ENCODE peak calls at places on chromosomes 7 and 10, in eight cellular contexts. I is Kasumi-1, Y is amniotic stem cell, S is ureter, U is NT2/D1, M is NCI-H1105 treated with DMSO at 0.1 percent for 48 hours, C is SJSA1, Z is AG10803. X is an unnamed sample.

GRCh38 chr10:110304394-110304779 is 333 bp downstream of the SMNDC1 start:
- DNase-seq in I (no peak), Y (no peak), S (no peak), U (peak), M (no peak), C (peak), Z (peak), X (no peak)

GRCh38 chr10:74600170-74600569 is 226.2 kb upstream of the KAT6B start:
- DNase-seq in I (no peak), Y (no peak), S (no peak), U (no peak), M (no peak), C (no peak), Z (no peak), X (no peak)

GRCh38 chr7:97025130-97025499 is 484 bp upstream of the DLX5 start:
- DNase-seq in I (no peak), Y (no peak), S (no peak), U (no peak), M (peak), C (no peak), Z (no peak), X (no peak)

GRCh38 chr10:84608126-84608525 is 279.7 kb downstream of the CCSER2 start:
- DNase-seq in I (no peak), Y (no peak), S (no peak), U (no peak), M (no peak), C (no peak), Z (no peak), X (no peak)

GRCh38 chr7:17289074-17289665 is 9.3 kb upstream of the AHR start:
- DNase-seq in I (no peak), Y (no peak), S (peak), U (no peak), M (peak), C (no peak), Z (no peak), X (no peak)

GRCh38 chr7:47225387-47226170 is 356.3 kb downstream of the TNS3 start:
- DNase-seq in I (no peak), Y (no peak), S (no peak), U (no peak), M (no peak), C (no peak), Z (peak), X (no peak)

GRCh38 chr10:60828489-60828852 is 50.2 kb downstream of the CDK1 start:
- DNase-seq in I (no peak), Y (no peak), S (no peak), U (no peak), M (no peak), C (no peak), Z (no peak), X (peak)

GRCh38 chr10:71473671-71474599 is 77.2 kb downstream of the CDH23 start:
- DNase-seq in I (no peak), Y (no peak), S (no peak), U (no peak), M (no peak), C (no peak), Z (no peak), X (no peak)

GRCh38 chr7:133591704-133592340 is 338.9 kb downstream of the EXOC4 start:
- DNase-seq in I (no peak), Y (no peak), S (no peak), U (no peak), M (no peak), C (no peak), Z (no peak), X (no peak)

GRCh38 chr7:106952658-106953231 is 87.7 kb downstream of the PIK3CG start:
- DNase-seq in I (peak), Y (no peak), S (no peak), U (no peak), M (no peak), C (no peak), Z (no peak), X (no peak)

GRCh38 chr10:97180367-97180763 is 5.4 kb downstream of the SLIT1 start:
- DNase-seq in I (no peak), Y (no peak), S (no peak), U (no peak), M (no peak), C (no peak), Z (no peak), X (no peak)

GRCh38 chr7:75813084-75813483 is 522 bp downstream of the CCL24 start:
- DNase-seq in I (no peak), Y (no peak), S (no peak), U (no peak), M (no peak), C (no peak), Z (peak), X (no peak)

GRCh38 chr10:26455567-26456315 is 17.6 kb downstream of the APBB1IP start:
- DNase-seq in I (peak), Y (no peak), S (no peak), U (no peak), M (no peak), C (no peak), Z (no peak), X (no peak)

GRCh38 chr10:33638401-33638800 is 303.9 kb upstream of the NRP1 start:
- DNase-seq in I (no peak), Y (no peak), S (no peak), U (no peak), M (peak), C (no peak), Z (no peak), X (no peak)

GRCh38 chr10:103584216-103585010 is 90.9 kb downstream of the NEURL1 start:
- DNase-seq in I (peak), Y (no peak), S (no peak), U (no peak), M (no peak), C (no peak), Z (peak), X (no peak)

GRCh38 chr10:123743441-123744225 is 77.5 kb downstream of the GPR26 start:
- DNase-seq in I (no peak), Y (peak), S (no peak), U (no peak), M (no peak), C (no peak), Z (peak), X (no peak)

GRCh38 chr10:24367688-24368087 is 158.8 kb downstream of the KIAA1217 start:
- DNase-seq in I (no peak), Y (no peak), S (no peak), U (no peak), M (no peak), C (no peak), Z (no peak), X (no peak)

GRCh38 chr7:15507708-15508107 is 54.1 kb downstream of the AGMO start:
- DNase-seq in I (no peak), Y (no peak), S (no peak), U (no peak), M (no peak), C (peak), Z (no peak), X (no peak)

X was measured in SW 1271.